ENCODE peak calls at places on chromosomes 16 and 17, in nine cellular contexts. One of them, this sample, is unnamed.

GRCh38 chr17:68657166-68657940 is 56.2 kb upstream of the FAM20A start:
- DNase-seq in keratinocyte: no peak
- DNase-seq in left ventricle myocardium inferior: no peak
- DNase-seq in myocyte: peak
- DNase-seq in A549: no peak
- DNase-seq in SK-MEL-5: no peak
- DNase-seq in NCI-H1105 treated with DMSO at 0.1 percent for 48 hours: no peak
- DNase-seq in NCI-H69: no peak
- DNase-seq in endodermal cell: no peak
- DNase-seq in this sample: no peak

GRCh38 chr16:77833906-77834599 is 45.7 kb downstream of the VAT1L start:
- DNase-seq in keratinocyte: peak
- DNase-seq in left ventricle myocardium inferior: no peak
- DNase-seq in myocyte: no peak
- DNase-seq in A549: no peak
- DNase-seq in SK-MEL-5: peak
- DNase-seq in NCI-H1105 treated with DMSO at 0.1 percent for 48 hours: no peak
- DNase-seq in NCI-H69: no peak
- DNase-seq in endodermal cell: peak
- DNase-seq in this sample: peak

GRCh38 chr17:79707931-79708891 is 22.5 kb upstream of the ENPP7 start:
- DNase-seq in keratinocyte: no peak
- DNase-seq in left ventricle myocardium inferior: no peak
- DNase-seq in myocyte: peak
- DNase-seq in A549: peak
- DNase-seq in SK-MEL-5: peak
- DNase-seq in NCI-H1105 treated with DMSO at 0.1 percent for 48 hours: peak
- DNase-seq in NCI-H69: peak
- DNase-seq in endodermal cell: peak
- DNase-seq in this sample: peak

GRCh38 chr17:3976675-3977171 is 12.5 kb upstream of the ATP2A3 start:
- DNase-seq in keratinocyte: no peak
- DNase-seq in left ventricle myocardium inferior: peak
- DNase-seq in myocyte: peak
- DNase-seq in A549: no peak
- DNase-seq in SK-MEL-5: no peak
- DNase-seq in NCI-H1105 treated with DMSO at 0.1 percent for 48 hours: no peak
- DNase-seq in NCI-H69: peak
- DNase-seq in endodermal cell: no peak
- DNase-seq in this sample: no peak

GRCh38 chr16:81005644-81006471 is 827 bp downstream of the CMC2 start:
- DNase-seq in keratinocyte: peak
- DNase-seq in left ventricle myocardium inferior: no peak
- DNase-seq in myocyte: peak
- DNase-seq in A549: peak
- DNase-seq in SK-MEL-5: peak
- DNase-seq in NCI-H1105 treated with DMSO at 0.1 percent for 48 hours: no peak
- DNase-seq in NCI-H69: peak
- DNase-seq in endodermal cell: peak
- DNase-seq in this sample: no peak

GRCh38 chr17:79952915-79953314 is 82.8 kb downstream of the TBC1D16 start:
- DNase-seq in keratinocyte: no peak
- DNase-seq in left ventricle myocardium inferior: peak
- DNase-seq in myocyte: no peak
- DNase-seq in A549: no peak
- DNase-seq in SK-MEL-5: peak
- DNase-seq in NCI-H1105 treated with DMSO at 0.1 percent for 48 hours: no peak
- DNase-seq in NCI-H69: no peak
- DNase-seq in endodermal cell: peak
- DNase-seq in this sample: no peak

GRCh38 chr17:61416540-61417363 is 17.1 kb downstream of the TBX2 start:
- DNase-seq in keratinocyte: no peak
- DNase-seq in left ventricle myocardium inferior: peak
- DNase-seq in myocyte: peak
- DNase-seq in A549: peak
- DNase-seq in SK-MEL-5: peak
- DNase-seq in NCI-H1105 treated with DMSO at 0.1 percent for 48 hours: peak
- DNase-seq in NCI-H69: peak
- DNase-seq in endodermal cell: peak
- DNase-seq in this sample: peak

GRCh38 chr16:50711862-50712567 is 18.6 kb downstream of the NOD2 start:
- DNase-seq in keratinocyte: no peak
- DNase-seq in left ventricle myocardium inferior: peak
- DNase-seq in myocyte: peak
- DNase-seq in A549: no peak
- DNase-seq in SK-MEL-5: no peak
- DNase-seq in NCI-H1105 treated with DMSO at 0.1 percent for 48 hours: no peak
- DNase-seq in NCI-H69: peak
- DNase-seq in endodermal cell: no peak
- DNase-seq in this sample: no peak

GRCh38 chr16:67431077-67431804 is at the start of gene HSD11B2:
- DNase-seq in keratinocyte: no peak
- DNase-seq in left ventricle myocardium inferior: peak
- DNase-seq in myocyte: peak
- DNase-seq in A549: peak
- DNase-seq in SK-MEL-5: peak
- DNase-seq in NCI-H1105 treated with DMSO at 0.1 percent for 48 hours: peak
- DNase-seq in NCI-H69: peak
- DNase-seq in endodermal cell: peak
- DNase-seq in this sample: no peak

GRCh38 chr17:49132699-49133364 is at the start of gene B4GALNT2:
- DNase-seq in keratinocyte: no peak
- DNase-seq in left ventricle myocardium inferior: no peak
- DNase-seq in myocyte: no peak
- DNase-seq in A549: peak
- DNase-seq in SK-MEL-5: no peak
- DNase-seq in NCI-H1105 treated with DMSO at 0.1 percent for 48 hours: peak
- DNase-seq in NCI-H69: no peak
- DNase-seq in endodermal cell: peak
- DNase-seq in this sample: no peak

GRCh38 chr17:2094891-2095535 is 40.1 kb downstream of the HIC1 start:
- DNase-seq in keratinocyte: no peak
- DNase-seq in left ventricle myocardium inferior: peak
- DNase-seq in myocyte: no peak
- DNase-seq in A549: peak
- DNase-seq in SK-MEL-5: no peak
- DNase-seq in NCI-H1105 treated with DMSO at 0.1 percent for 48 hours: peak
- DNase-seq in NCI-H69: peak
- DNase-seq in endodermal cell: peak
- DNase-seq in this sample: no peak

GRCh38 chr17:66900126-66901010 is 64.1 kb upstream of the CACNG4 start:
- DNase-seq in keratinocyte: no peak
- DNase-seq in left ventricle myocardium inferior: no peak
- DNase-seq in myocyte: no peak
- DNase-seq in A549: peak
- DNase-seq in SK-MEL-5: peak
- DNase-seq in NCI-H1105 treated with DMSO at 0.1 percent for 48 hours: peak
- DNase-seq in NCI-H69: peak
- DNase-seq in endodermal cell: no peak
- DNase-seq in this sample: peak

GRCh38 chr16:81018496-81018895 is 11.5 kb downstream of the CENPN start:
- DNase-seq in keratinocyte: no peak
- DNase-seq in left ventricle myocardium inferior: no peak
- DNase-seq in myocyte: no peak
- DNase-seq in A549: no peak
- DNase-seq in SK-MEL-5: peak
- DNase-seq in NCI-H1105 treated with DMSO at 0.1 percent for 48 hours: no peak
- DNase-seq in NCI-H69: no peak
- DNase-seq in endodermal cell: no peak
- DNase-seq in this sample: peak

GRCh38 chr16:4733747-4734062 is 366 bp downstream of the ANKS3 start:
- DNase-seq in keratinocyte: no peak
- DNase-seq in left ventricle myocardium inferior: no peak
- DNase-seq in myocyte: no peak
- DNase-seq in A549: no peak
- DNase-seq in SK-MEL-5: no peak
- DNase-seq in NCI-H1105 treated with DMSO at 0.1 percent for 48 hours: no peak
- DNase-seq in NCI-H69: no peak
- DNase-seq in endodermal cell: no peak
- DNase-seq in this sample: no peak

GRCh38 chr17:53058031-53058430 is 764.7 kb upstream of the KIF2B start:
- DNase-seq in keratinocyte: no peak
- DNase-seq in left ventricle myocardium inferior: no peak
- DNase-seq in myocyte: no peak
- DNase-seq in A549: no peak
- DNase-seq in SK-MEL-5: no peak
- DNase-seq in NCI-H1105 treated with DMSO at 0.1 percent for 48 hours: no peak
- DNase-seq in NCI-H69: peak
- DNase-seq in endodermal cell: no peak
- DNase-seq in this sample: no peak

GRCh38 chr16:1770328-1771071 is 843 bp downstream of the NME3 start:
- DNase-seq in keratinocyte: no peak
- DNase-seq in left ventricle myocardium inferior: peak
- DNase-seq in myocyte: no peak
- DNase-seq in A549: peak
- DNase-seq in SK-MEL-5: no peak
- DNase-seq in NCI-H1105 treated with DMSO at 0.1 percent for 48 hours: peak
- DNase-seq in NCI-H69: no peak
- DNase-seq in endodermal cell: peak
- DNase-seq in this sample: no peak

GRCh38 chr17:75130632-75131277 is 787 bp downstream of the NT5C start:
- DNase-seq in keratinocyte: no peak
- DNase-seq in left ventricle myocardium inferior: peak
- DNase-seq in myocyte: peak
- DNase-seq in A549: peak
- DNase-seq in SK-MEL-5: peak
- DNase-seq in NCI-H1105 treated with DMSO at 0.1 percent for 48 hours: peak
- DNase-seq in NCI-H69: peak
- DNase-seq in endodermal cell: peak
- DNase-seq in this sample: no peak

GRCh38 chr16:84815446-84815845 is 4.3 kb upstream of the CRISPLD2 start:
- DNase-seq in keratinocyte: no peak
- DNase-seq in left ventricle myocardium inferior: no peak
- DNase-seq in myocyte: no peak
- DNase-seq in A549: no peak
- DNase-seq in SK-MEL-5: no peak
- DNase-seq in NCI-H1105 treated with DMSO at 0.1 percent for 48 hours: no peak
- DNase-seq in NCI-H69: no peak
- DNase-seq in endodermal cell: no peak
- DNase-seq in this sample: no peak

GRCh38 chr16:77169650-77170236 is 21.2 kb upstream of the MON1B start:
- DNase-seq in keratinocyte: no peak
- DNase-seq in left ventricle myocardium inferior: no peak
- DNase-seq in myocyte: peak
- DNase-seq in A549: peak
- DNase-seq in SK-MEL-5: peak
- DNase-seq in NCI-H1105 treated with DMSO at 0.1 percent for 48 hours: peak
- DNase-seq in NCI-H69: peak
- DNase-seq in endodermal cell: peak
- DNase-seq in this sample: peak

GRCh38 chr17:19583871-19584270 is 50.2 kb downstream of the SLC47A1 start:
- DNase-seq in keratinocyte: no peak
- DNase-seq in left ventricle myocardium inferior: no peak
- DNase-seq in myocyte: no peak
- DNase-seq in A549: no peak
- DNase-seq in SK-MEL-5: no peak
- DNase-seq in NCI-H1105 treated with DMSO at 0.1 percent for 48 hours: no peak
- DNase-seq in NCI-H69: no peak
- DNase-seq in endodermal cell: no peak
- DNase-seq in this sample: no peak

GRCh38 chr16:85812031-85812807 is 12.7 kb downstream of the COX4I1 start:
- DNase-seq in keratinocyte: no peak
- DNase-seq in left ventricle myocardium inferior: no peak
- DNase-seq in myocyte: no peak
- DNase-seq in A549: no peak
- DNase-seq in SK-MEL-5: no peak
- DNase-seq in NCI-H1105 treated with DMSO at 0.1 percent for 48 hours: no peak
- DNase-seq in NCI-H69: no peak
- DNase-seq in endodermal cell: no peak
- DNase-seq in this sample: no peak

GRCh38 chr16:13435873-13436474 is 484.0 kb upstream of the ERCC4 start:
- DNase-seq in keratinocyte: no peak
- DNase-seq in left ventricle myocardium inferior: no peak
- DNase-seq in myocyte: no peak
- DNase-seq in A549: no peak
- DNase-seq in SK-MEL-5: peak
- DNase-seq in NCI-H1105 treated with DMSO at 0.1 percent for 48 hours: no peak
- DNase-seq in NCI-H69: no peak
- DNase-seq in endodermal cell: peak
- DNase-seq in this sample: no peak

GRCh38 chr17:9924735-9925191 is 19.7 kb upstream of the RCVRN start:
- DNase-seq in keratinocyte: peak
- DNase-seq in left ventricle myocardium inferior: peak
- DNase-seq in myocyte: peak
- DNase-seq in A549: peak
- DNase-seq in SK-MEL-5: peak
- DNase-seq in NCI-H1105 treated with DMSO at 0.1 percent for 48 hours: peak
- DNase-seq in NCI-H69: peak
- DNase-seq in endodermal cell: peak
- DNase-seq in this sample: peak

GRCh38 chr16:72847187-72848044 is 200.5 kb downstream of the ZFHX3 start:
- DNase-seq in keratinocyte: no peak
- DNase-seq in left ventricle myocardium inferior: no peak
- DNase-seq in myocyte: no peak
- DNase-seq in A549: peak
- DNase-seq in SK-MEL-5: peak
- DNase-seq in NCI-H1105 treated with DMSO at 0.1 percent for 48 hours: no peak
- DNase-seq in NCI-H69: peak
- DNase-seq in endodermal cell: peak
- DNase-seq in this sample: no peak

GRCh38 chr17:31593806-31594205 is 202.3 kb downstream of the RAB11FIP4 start:
- DNase-seq in keratinocyte: peak
- DNase-seq in left ventricle myocardium inferior: peak
- DNase-seq in myocyte: peak
- DNase-seq in A549: no peak
- DNase-seq in SK-MEL-5: no peak
- DNase-seq in NCI-H1105 treated with DMSO at 0.1 percent for 48 hours: no peak
- DNase-seq in NCI-H69: peak
- DNase-seq in endodermal cell: no peak
- DNase-seq in this sample: no peak

GRCh38 chr17:82356028-82356427 is 3.0 kb upstream of the TEX19 start:
- DNase-seq in keratinocyte: peak
- DNase-seq in left ventricle myocardium inferior: no peak
- DNase-seq in myocyte: no peak
- DNase-seq in A549: no peak
- DNase-seq in SK-MEL-5: no peak
- DNase-seq in NCI-H1105 treated with DMSO at 0.1 percent for 48 hours: no peak
- DNase-seq in NCI-H69: no peak
- DNase-seq in endodermal cell: peak
- DNase-seq in this sample: no peak

GRCh38 chr16:49280022-49280741 is 1.5 kb downstream of the CBLN1 start:
- DNase-seq in keratinocyte: no peak
- DNase-seq in left ventricle myocardium inferior: no peak
- DNase-seq in myocyte: no peak
- DNase-seq in A549: no peak
- DNase-seq in SK-MEL-5: no peak
- DNase-seq in NCI-H1105 treated with DMSO at 0.1 percent for 48 hours: peak
- DNase-seq in NCI-H69: peak
- DNase-seq in endodermal cell: peak
- DNase-seq in this sample: no peak

GRCh38 chr16:87620201-87620495 is 17.8 kb downstream of the JPH3 start:
- DNase-seq in keratinocyte: no peak
- DNase-seq in left ventricle myocardium inferior: no peak
- DNase-seq in myocyte: no peak
- DNase-seq in A549: no peak
- DNase-seq in SK-MEL-5: no peak
- DNase-seq in NCI-H1105 treated with DMSO at 0.1 percent for 48 hours: no peak
- DNase-seq in NCI-H69: no peak
- DNase-seq in endodermal cell: peak
- DNase-seq in this sample: no peak

GRCh38 chr16:73048292-73049050 is 543 bp upstream of the ZFHX3 start:
- DNase-seq in keratinocyte: no peak
- DNase-seq in left ventricle myocardium inferior: peak
- DNase-seq in myocyte: peak
- DNase-seq in A549: peak
- DNase-seq in SK-MEL-5: no peak
- DNase-seq in NCI-H1105 treated with DMSO at 0.1 percent for 48 hours: no peak
- DNase-seq in NCI-H69: no peak
- DNase-seq in endodermal cell: no peak
- DNase-seq in this sample: no peak

GRCh38 chr17:60139438-60140285 is 10.1 kb upstream of the CA4 start:
- DNase-seq in keratinocyte: no peak
- DNase-seq in left ventricle myocardium inferior: peak
- DNase-seq in myocyte: peak
- DNase-seq in A549: peak
- DNase-seq in SK-MEL-5: peak
- DNase-seq in NCI-H1105 treated with DMSO at 0.1 percent for 48 hours: no peak
- DNase-seq in NCI-H69: no peak
- DNase-seq in endodermal cell: peak
- DNase-seq in this sample: peak

GRCh38 chr16:27698266-27698665 is 148.3 kb downstream of the KATNIP start:
- DNase-seq in keratinocyte: no peak
- DNase-seq in left ventricle myocardium inferior: no peak
- DNase-seq in myocyte: no peak
- DNase-seq in A549: no peak
- DNase-seq in SK-MEL-5: peak
- DNase-seq in NCI-H1105 treated with DMSO at 0.1 percent for 48 hours: no peak
- DNase-seq in NCI-H69: peak
- DNase-seq in endodermal cell: peak
- DNase-seq in this sample: peak

This sample was measured in COLO829.